ENCODE peak calls at places on chromosomes 1 and 21, in five cellular contexts. X, K, H, E and Z are unnamed samples.

GRCh38 chr1:80540149-80540548 is 1260.6 kb upstream of the ADGRL2 start:
- DNase-seq in X (no peak), K (no peak), H (no peak), E (no peak), Z (no peak)

GRCh38 chr1:68101829-68102228 is 51.4 kb upstream of the DIRAS3 start:
- DNase-seq in X (no peak), K (no peak), H (no peak), E (no peak), Z (no peak)

GRCh38 chr21:32190491-32191144 is 88.2 kb downstream of the MIS18A start:
- DNase-seq in X (no peak), K (no peak), H (no peak), E (no peak), Z (no peak)

GRCh38 chr1:156420209-156421061 is 51.4 kb downstream of the RHBG start:
- DNase-seq in X (peak), K (peak), H (no peak), E (no peak), Z (no peak)

GRCh38 chr1:8022395-8023286 is 3.5 kb downstream of the ERRFI1 start:
- DNase-seq in X (no peak), K (no peak), H (peak), E (no peak), Z (no peak)

GRCh38 chr1:50929376-50929958 is 30.6 kb downstream of the FAF1 start:
- DNase-seq in X (no peak), K (no peak), H (peak), E (no peak), Z (no peak)

GRCh38 chr1:78440381-78440793 is 50.4 kb upstream of the PTGFR start:
- DNase-seq in X (no peak), K (no peak), H (peak), E (no peak), Z (no peak)

GRCh38 chr21:42258150-42258884 is 39.4 kb downstream of the ABCG1 start:
- DNase-seq in X (peak), K (peak), H (peak), E (peak), Z (peak)

GRCh38 chr21:45949928-45950739 is 31.4 kb upstream of the COL6A1 start:
- DNase-seq in X (no peak), K (no peak), H (no peak), E (no peak), Z (no peak)

GRCh38 chr1:23343246-23344110 is 606 bp downstream of the HNRNPR start:
- DNase-seq in X (no peak), K (peak), H (peak), E (peak), Z (peak)

GRCh38 chr1:53949651-53950050 is 3.5 kb downstream of the LRRC42 start:
- DNase-seq in X (no peak), K (no peak), H (no peak), E (no peak), Z (no peak)

GRCh38 chr1:19765623-19766022 is 34.1 kb downstream of the TMCO4 start:
- DNase-seq in X (no peak), K (peak), H (peak), E (no peak), Z (no peak)

GRCh38 chr21:17903029-17903806 is 84.1 kb upstream of the C21orf91 start:
- DNase-seq in X (no peak), K (no peak), H (no peak), E (no peak), Z (no peak)

GRCh38 chr21:34926784-34927548 is 122.1 kb downstream of the RUNX1 start:
- DNase-seq in X (no peak), K (no peak), H (peak), E (no peak), Z (no peak)

GRCh38 chr1:149972547-149972946 is 35.9 kb upstream of the MTMR11 start:
- DNase-seq in X (no peak), K (no peak), H (no peak), E (no peak), Z (no peak)

GRCh38 chr1:162720996-162721395 is 69.5 kb upstream of the HSD17B7 start:
- DNase-seq in X (no peak), K (no peak), H (peak), E (no peak), Z (no peak)

GRCh38 chr21:39511102-39511501 is 59.3 kb downstream of the SH3BGR start:
- DNase-seq in X (no peak), K (no peak), H (no peak), E (no peak), Z (no peak)

GRCh38 chr21:33126569-33126968 is 56.6 kb downstream of the OLIG1 start:
- DNase-seq in X (no peak), K (no peak), H (no peak), E (no peak), Z (no peak)

GRCh38 chr1:88877382-88877825 is 14.0 kb downstream of the GTF2B start:
- DNase-seq in X (no peak), K (no peak), H (peak), E (no peak), Z (no peak)

GRCh38 chr1:208243522-208243850 is 698 bp downstream of the PLXNA2 start:
- DNase-seq in X (no peak), K (no peak), H (no peak), E (no peak), Z (peak)

GRCh38 chr1:243493156-243494129 is 237.6 kb downstream of the SDCCAG8 start:
- DNase-seq in X (no peak), K (no peak), H (no peak), E (no peak), Z (no peak)

GRCh38 chr1:10968411-10968826 is 44.0 kb upstream of the TARDBP start:
- DNase-seq in X (no peak), K (no peak), H (no peak), E (no peak), Z (peak)

GRCh38 chr21:45296638-45297037 is 8.9 kb upstream of the POFUT2 start:
- DNase-seq in X (no peak), K (no peak), H (no peak), E (no peak), Z (no peak)

GRCh38 chr21:45769239-45769758 is 125.8 kb downstream of the PCBP3 start:
- DNase-seq in X (no peak), K (no peak), H (no peak), E (no peak), Z (no peak)

GRCh38 chr1:224684920-224685547 is 68.9 kb downstream of the CNIH3 start:
- DNase-seq in X (no peak), K (no peak), H (no peak), E (no peak), Z (no peak)